ENCODE peak calls at places on chromosomes 7 and 10, in seven cellular contexts. S is IMR-90, D is A549, K is HepG2, E is HCT116, B is H1, O is GM12878. J is an unnamed sample.

GRCh38 chr7:344608-344994 is 54.6 kb downstream of the FOXL3 start:
- DNase-seq in S (no peak), D (no peak), K (no peak), E (no peak), B (no peak), O (no peak), J (no peak)

GRCh38 chr7:87342231-87342630 is 3.2 kb upstream of the CROT start:
- DNase-seq in S (no peak), D (no peak), K (no peak), E (no peak), B (no peak), O (no peak), J (no peak)

GRCh38 chr7:77653572-77653971 is 42.7 kb upstream of the RSBN1L start:
- DNase-seq in S (no peak), D (no peak), K (no peak), E (no peak), B (no peak), O (no peak), J (no peak)

GRCh38 chr10:112755446-112756117 is 194.5 kb upstream of the TCF7L2 start:
- DNase-seq in S (no peak), D (no peak), K (peak), E (no peak), B (no peak), O (no peak), J (no peak)

GRCh38 chr10:104478380-104478779 is 124.7 kb downstream of the CFAP58 start:
- DNase-seq in S (no peak), D (no peak), K (no peak), E (no peak), B (no peak), O (no peak), J (no peak)

GRCh38 chr10:9792181-9792580 is 1225.5 kb upstream of the CELF2 start:
- DNase-seq in S (peak), D (no peak), K (no peak), E (no peak), B (no peak), O (no peak), J (no peak)

GRCh38 chr7:112866424-112866823 is 76.2 kb upstream of the TMEM168 start:
- DNase-seq in S (no peak), D (no peak), K (no peak), E (no peak), B (no peak), O (peak), J (no peak)

GRCh38 chr7:138919912-138920311 is 61.3 kb downstream of the KIAA1549 start:
- DNase-seq in S (no peak), D (no peak), K (no peak), E (no peak), B (no peak), O (no peak), J (no peak)

GRCh38 chr10:90023950-90024349 is 322.6 kb downstream of the KIF20B start:
- DNase-seq in S (no peak), D (no peak), K (no peak), E (no peak), B (no peak), O (no peak), J (no peak)

GRCh38 chr10:115951242-115951641 is 321.8 kb downstream of the GFRA1 start:
- DNase-seq in S (no peak), D (no peak), K (no peak), E (no peak), B (no peak), O (no peak), J (no peak)

GRCh38 chr10:96073722-96074121 is 30.3 kb downstream of the CCNJ start:
- DNase-seq in S (peak), D (no peak), K (no peak), E (peak), B (no peak), O (no peak), J (peak)

GRCh38 chr7:109473172-109473571 is 903.5 kb downstream of the DNAJB9 start:
- DNase-seq in S (no peak), D (no peak), K (no peak), E (no peak), B (no peak), O (no peak), J (no peak)

GRCh38 chr7:152624218-152624617 is 51.7 kb downstream of the XRCC2 start:
- DNase-seq in S (no peak), D (no peak), K (no peak), E (no peak), B (no peak), O (no peak), J (no peak)

GRCh38 chr10:8992009-8992408 is 937.5 kb downstream of the GATA3 start:
- DNase-seq in S (no peak), D (no peak), K (no peak), E (no peak), B (no peak), O (no peak), J (no peak)

GRCh38 chr10:91164520-91165065 is 55.9 kb upstream of the PCGF5 start:
- DNase-seq in S (peak), D (no peak), K (no peak), E (no peak), B (no peak), O (no peak), J (no peak)

GRCh38 chr10:103757531-103758293 is 97.7 kb downstream of the SH3PXD2A start:
- DNase-seq in S (peak), D (peak), K (no peak), E (no peak), B (no peak), O (no peak), J (no peak)

GRCh38 chr10:124238367-124238766 is 145.0 kb upstream of the CHST15 start:
- DNase-seq in S (no peak), D (no peak), K (no peak), E (no peak), B (no peak), O (no peak), J (no peak)

GRCh38 chr10:60480865-60481563 is 91.3 kb upstream of the ANK3 start:
- DNase-seq in S (peak), D (peak), K (no peak), E (peak), B (no peak), O (no peak), J (no peak)

GRCh38 chr10:63901916-63902315 is 380.7 kb downstream of the REEP3 start:
- DNase-seq in S (no peak), D (no peak), K (no peak), E (no peak), B (no peak), O (no peak), J (no peak)

GRCh38 chr7:138889982-138890381 is 91.2 kb downstream of the KIAA1549 start:
- DNase-seq in S (no peak), D (no peak), K (no peak), E (no peak), B (no peak), O (no peak), J (no peak)

GRCh38 chr7:94908204-94909022 is 1.0 kb downstream of the PPP1R9A start:
- DNase-seq in S (no peak), D (peak), K (peak), E (peak), B (peak), O (no peak), J (no peak)

GRCh38 chr7:157021893-157022680 is 11.6 kb upstream of the MNX1 start:
- DNase-seq in S (no peak), D (no peak), K (no peak), E (no peak), B (no peak), O (no peak), J (no peak)

GRCh38 chr7:69962856-69963149 is 364.5 kb downstream of the AUTS2 start:
- DNase-seq in S (no peak), D (no peak), K (no peak), E (no peak), B (no peak), O (peak), J (no peak)

GRCh38 chr7:137652721-137653120 is 194.1 kb downstream of the DGKI start:
- DNase-seq in S (peak), D (no peak), K (no peak), E (no peak), B (no peak), O (no peak), J (no peak)

GRCh38 chr10:128047337-128047736 is 78.9 kb downstream of the MKI67 start:
- DNase-seq in S (no peak), D (no peak), K (no peak), E (peak), B (peak), O (peak), J (peak)

GRCh38 chr7:87148332-87148955 is 3.8 kb upstream of the DMTF1 start:
- DNase-seq in S (peak), D (peak), K (no peak), E (peak), B (no peak), O (no peak), J (peak)

GRCh38 chr7:116999316-116999715 is 46.0 kb downstream of the ST7 start:
- DNase-seq in S (peak), D (no peak), K (no peak), E (no peak), B (no peak), O (no peak), J (peak)

GRCh38 chr10:96614515-96614914 is 27.7 kb upstream of the TM9SF3 start:
- DNase-seq in S (peak), D (peak), K (peak), E (peak), B (no peak), O (no peak), J (peak)

GRCh38 chr10:78648256-78648860 is 420.4 kb upstream of the ZMIZ1 start:
- DNase-seq in S (peak), D (no peak), K (no peak), E (no peak), B (no peak), O (no peak), J (no peak)

GRCh38 chr7:75868153-75868552 is 10.7 kb upstream of the RHBDD2 start:
- DNase-seq in S (no peak), D (no peak), K (no peak), E (no peak), B (no peak), O (no peak), J (no peak)

GRCh38 chr7:121994625-121995410 is 121.9 kb downstream of the PTPRZ1 start:
- DNase-seq in S (peak), D (peak), K (peak), E (peak), B (peak), O (no peak), J (peak)

GRCh38 chr10:102776779-102777417 is 33.1 kb downstream of the WBP1L start:
- DNase-seq in S (peak), D (no peak), K (peak), E (no peak), B (peak), O (no peak), J (peak)

GRCh38 chr7:98810166-98810802 is 59.5 kb downstream of the TMEM130 start:
- DNase-seq in S (no peak), D (no peak), K (no peak), E (no peak), B (no peak), O (no peak), J (no peak)

GRCh38 chr7:23109470-23109869 is 3.9 kb downstream of the KLHL7 start:
- DNase-seq in S (no peak), D (no peak), K (no peak), E (no peak), B (no peak), O (no peak), J (no peak)

GRCh38 chr7:79454325-79454960 is 976 bp upstream of the MAGI2 start:
- DNase-seq in S (peak), D (no peak), K (no peak), E (no peak), B (no peak), O (no peak), J (no peak)

GRCh38 chr7:146768941-146769340 is 652.3 kb downstream of the CNTNAP2 start:
- DNase-seq in S (no peak), D (no peak), K (no peak), E (no peak), B (no peak), O (no peak), J (no peak)

DNA sequence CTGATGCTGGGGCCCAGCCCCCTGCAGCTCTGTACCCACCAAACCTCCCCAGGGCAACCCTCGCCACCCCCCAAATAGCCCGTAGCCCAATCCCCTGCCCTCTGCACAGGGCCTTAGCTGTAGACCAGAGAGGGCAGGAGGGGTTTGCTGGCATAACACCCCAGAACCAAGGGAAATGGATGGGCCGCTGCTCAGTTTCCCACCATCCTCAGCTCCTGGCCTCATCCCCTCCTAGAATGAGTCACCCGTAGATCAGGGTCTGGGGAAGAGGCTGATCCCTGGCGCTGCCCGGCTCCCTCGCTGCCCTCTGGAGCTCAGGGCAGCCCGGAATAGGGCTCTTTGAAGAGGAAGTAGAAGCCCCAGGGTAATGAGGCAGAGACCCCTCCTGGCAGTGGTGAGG is 31.2 kb downstream of the LDB3 start:
- DNase-seq in S (no peak), D (no peak), K (no peak), E (no peak), B (no peak), O (no peak), J (no peak)
- TF ChIP-seq CEBPB in S (no peak), D (no peak), K (no peak), E (no peak), B (no peak), O (no peak), J (no peak)

DNA sequence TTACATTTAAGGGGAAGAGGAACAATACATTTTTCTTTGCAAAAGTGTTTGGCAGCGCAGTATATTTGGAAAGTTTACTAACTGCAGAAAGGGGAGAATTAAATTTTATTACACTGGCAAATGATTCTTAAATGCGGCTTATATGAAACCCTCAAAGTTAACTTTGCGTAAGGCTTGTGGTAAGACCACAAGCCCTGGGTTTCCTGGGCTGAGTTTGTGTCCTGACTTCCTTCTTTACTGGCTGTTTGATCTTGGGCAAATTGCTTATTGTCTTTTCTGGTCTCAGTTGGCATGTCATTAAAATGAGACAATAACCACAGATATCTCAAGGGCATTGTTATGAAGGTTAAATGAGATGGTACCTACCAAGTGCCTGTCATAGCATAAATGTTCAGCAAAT is 106.8 kb downstream of the GLRX3 start:
- DNase-seq in S (no peak), D (no peak), K (no peak), E (no peak), B (no peak), O (no peak), J (no peak)
- TF ChIP-seq CEBPB in S (no peak), D (no peak), K (no peak), E (no peak), B (no peak), O (no peak), J (no peak)

GRCh38 chr7:43877968-43878864 is 8.9 kb upstream of the MRPS24 start:
- DNase-seq in S (no peak), D (no peak), K (no peak), E (no peak), B (no peak), O (no peak), J (no peak)

GRCh38 chr7:43876976-43877745 is 7.8 kb upstream of the MRPS24 start:
- DNase-seq in S (no peak), D (no peak), K (no peak), E (no peak), B (no peak), O (no peak), J (no peak)

GRCh38 chr7:43880596-43880995 is 11.3 kb upstream of the MRPS24 start:
- DNase-seq in S (peak), D (no peak), K (no peak), E (no peak), B (no peak), O (no peak), J (no peak)

GRCh38 chr7:43878867-43879266 is 9.6 kb upstream of the MRPS24 start:
- DNase-seq in S (peak), D (no peak), K (no peak), E (no peak), B (no peak), O (no peak), J (no peak)

DNA sequence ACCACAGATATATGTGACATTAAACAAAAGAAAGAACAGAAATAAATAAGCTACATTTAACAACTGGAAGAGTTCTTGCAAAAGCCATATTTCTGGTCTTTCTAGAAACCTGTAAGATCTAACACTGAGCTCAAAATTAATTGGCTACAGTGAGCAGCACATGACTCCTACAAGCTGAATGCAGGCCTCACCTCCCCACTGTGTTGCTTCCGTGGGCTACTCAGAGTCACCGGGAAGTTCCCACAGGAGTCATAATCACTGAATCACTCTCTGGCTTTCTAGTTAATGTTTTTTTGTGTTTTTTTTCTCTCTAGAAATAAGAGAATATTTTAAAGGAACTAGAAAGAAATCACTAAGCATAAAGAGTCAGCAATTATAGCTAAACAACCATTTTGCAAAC is 10.2 kb upstream of the MRPS24 start:
- DNase-seq in S (peak), D (no peak), K (no peak), E (no peak), B (no peak), O (no peak), J (no peak)
- TF ChIP-seq CEBPB in S (no peak), D (no peak), K (no peak), E (no peak), B (no peak), O (no peak), J (no peak)

DNA sequence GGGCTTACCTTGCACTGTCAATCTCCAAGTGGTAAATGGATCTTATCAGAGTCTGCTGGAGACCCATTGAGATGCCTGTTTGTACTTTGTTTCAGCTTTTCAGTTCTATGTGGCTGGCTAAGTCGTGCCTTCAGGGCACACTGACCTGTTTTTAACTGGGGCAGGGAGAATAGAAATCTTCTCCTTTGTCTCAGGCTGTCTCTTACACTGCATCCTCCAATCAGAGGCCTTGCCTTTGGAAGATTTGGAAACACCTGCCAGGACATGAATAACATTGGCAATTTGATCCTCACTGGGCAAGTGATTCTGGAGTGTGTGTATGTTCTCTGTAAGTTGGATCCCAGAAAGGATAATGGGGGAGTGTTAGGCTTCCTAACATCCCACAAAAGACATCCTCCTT is 65.0 kb downstream of the POU6F2 start:
- DNase-seq in S (no peak), D (no peak), K (no peak), E (no peak), B (no peak), O (no peak), J (no peak)
- TF ChIP-seq CEBPB in S (no peak), D (no peak), K (no peak), E (no peak), B (no peak), O (no peak), J (no peak)

J was measured in K562.